ENCODE peak calls at places on chromosome 10, in nine cellular contexts. C, Y, I, D, M, N, X, R and E are unnamed samples. For H3K4me1, the result is how much of the 10 kb centered on the place peaks cover.

GRCh38 chr10:17533731-17534130 is 79.3 kb upstream of the ST8SIA6 start:
- DNase-seq in C (no peak), Y (no peak), I (peak), D (no peak), M (peak), N (no peak), X (no peak), R (no peak), E (no peak)

GRCh38 chr10:7563770-7564169 is 103.0 kb downstream of the ITIH5 start:
- DNase-seq in C (no peak), Y (no peak), I (no peak), D (no peak), M (no peak), N (no peak), X (no peak), R (no peak), E (no peak)

GRCh38 chr10:132591166-132591971 is 53.8 kb downstream of the INPP5A start:
- DNase-seq in C (no peak), Y (no peak), I (peak), D (peak), M (peak), N (peak), X (no peak), R (no peak), E (peak)

GRCh38 chr10:79445217-79445707 is at the start of gene ZCCHC24:
- DNase-seq in C (peak), Y (peak), I (no peak), D (peak), M (peak), N (peak), X (no peak), R (no peak), E (peak)

GRCh38 chr10:44471410-44471809 is 86.5 kb upstream of the CXCL12 start:
- DNase-seq in C (no peak), Y (no peak), I (no peak), D (no peak), M (no peak), N (no peak), X (no peak), R (no peak), E (no peak)

GRCh38 chr10:23110722-23111660 is 15.6 kb downstream of the MSRB2 start:
- DNase-seq in C (no peak), Y (no peak), I (no peak), D (no peak), M (no peak), N (no peak), X (peak), R (no peak), E (no peak)

GRCh38 chr10:62414359-62414758 is 40.2 kb downstream of the ZNF365 start:
- DNase-seq in C (no peak), Y (no peak), I (no peak), D (no peak), M (no peak), N (no peak), X (no peak), R (no peak), E (no peak)

GRCh38 chr10:61754553-61755540 is 92.1 kb downstream of the CABCOCO1 start:
- DNase-seq in C (no peak), Y (no peak), I (peak), D (no peak), M (peak), N (no peak), X (no peak), R (no peak), E (no peak)

GRCh38 chr10:11804336-11804735 is 18.8 kb upstream of the PROSER2 start:
- DNase-seq in C (no peak), Y (no peak), I (no peak), D (no peak), M (no peak), N (no peak), X (no peak), R (no peak), E (no peak)

GRCh38 chr10:14016011-14016536 is 314.6 kb downstream of the FRMD4A start:
- DNase-seq in C (peak), Y (no peak), I (peak), D (no peak), M (no peak), N (peak), X (no peak), R (no peak), E (peak)

GRCh38 chr10:131745591-131745990 is 155.2 kb upstream of the PPP2R2D start:
- DNase-seq in C (no peak), Y (no peak), I (no peak), D (no peak), M (no peak), N (no peak), X (no peak), R (no peak), E (no peak)

GRCh38 chr10:125092564-125093031 is 67.8 kb downstream of the CTBP2 start:
- DNase-seq in C (peak), Y (no peak), I (no peak), D (no peak), M (no peak), N (no peak), X (no peak), R (no peak), E (no peak)
- H3K4me1 ChIP-seq in C (under half), Y (under half), I (under half), D (under half), M (under half), N (under half), X (under half), R (under half), E (under half)

DNA sequence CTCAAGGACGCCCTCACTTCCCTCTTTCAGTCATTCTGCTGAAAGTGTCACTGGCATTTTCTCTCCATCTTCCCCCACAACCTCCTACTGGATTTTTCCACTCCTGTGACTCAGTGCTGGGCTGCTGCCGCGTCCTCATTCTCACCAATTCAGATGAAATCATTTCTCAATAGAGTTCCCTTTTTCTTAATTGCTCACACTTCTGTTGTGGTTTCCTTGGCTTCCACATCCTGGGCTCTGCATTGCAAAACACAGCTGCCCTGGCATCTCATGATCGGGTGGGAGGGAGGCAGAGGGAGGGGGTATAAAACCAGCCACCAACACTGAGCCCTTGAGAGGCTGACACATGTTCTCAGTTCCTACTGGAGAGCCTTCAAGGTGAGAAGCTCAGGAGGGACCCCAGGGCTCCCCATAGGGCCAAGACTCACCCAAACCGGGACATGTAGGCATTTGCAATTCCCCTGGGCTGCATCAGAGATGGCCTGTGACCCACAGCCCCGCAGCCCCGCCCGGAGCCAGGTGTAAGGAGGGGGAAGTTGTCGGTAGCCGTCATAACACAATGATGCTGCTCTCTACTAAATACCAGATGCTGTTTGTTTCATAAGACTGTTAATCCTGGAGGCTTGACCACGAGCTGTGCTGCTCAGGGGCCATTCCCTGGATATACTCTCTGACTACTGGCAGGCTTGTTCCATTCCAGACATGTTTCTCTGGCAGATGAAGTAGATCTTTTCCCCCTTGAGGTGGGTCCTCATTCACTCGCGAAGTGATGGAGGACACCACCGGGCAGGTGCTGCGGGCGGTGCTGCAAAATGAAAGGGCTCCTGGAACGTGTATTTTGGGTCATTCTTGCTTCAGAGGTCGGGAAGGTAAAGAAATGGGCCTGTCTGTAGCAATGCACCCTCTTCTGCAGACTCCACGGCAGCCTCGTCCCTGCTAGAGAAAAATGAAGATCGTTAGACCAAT is 61.3 kb downstream of the MKI67 start:
- DNase-seq in C (peak), Y (no peak), I (peak), D (no peak), M (peak), N (no peak), X (no peak), R (peak), E (peak)
- H3K9ac ChIP-seq in C (no peak), Y (no peak), I (no peak), D (no peak), M (peak), N (no peak), X (no peak), R (peak), E (peak)

GRCh38 chr10:6563075-6563474 is 17.0 kb downstream of the PRKCQ start:
- DNase-seq in C (no peak), Y (no peak), I (no peak), D (no peak), M (no peak), N (no peak), X (peak), R (no peak), E (no peak)
- H3K27ac ChIP-seq in C (no peak), Y (no peak), I (no peak), D (no peak), M (no peak), N (no peak), X (no peak), R (no peak), E (no peak)

GRCh38 chr10:33240265-33240664 is 94.2 kb downstream of the NRP1 start:
- DNase-seq in C (no peak), Y (no peak), I (no peak), D (no peak), M (no peak), N (no peak), X (no peak), R (no peak), E (no peak)
- H3K4me1 ChIP-seq in C (under half), Y (under half), I (under half), D (under half), M (under half), N (under half), X (under half), R (under half), E (under half)

GRCh38 chr10:103227416-103227815 is 18.3 kb upstream of the RPEL1 start:
- DNase-seq in C (no peak), Y (no peak), I (peak), D (no peak), M (peak), N (no peak), X (no peak), R (no peak), E (no peak)

GRCh38 chr10:103226011-103226410 is 19.7 kb upstream of the RPEL1 start:
- DNase-seq in C (no peak), Y (no peak), I (no peak), D (no peak), M (no peak), N (no peak), X (no peak), R (no peak), E (no peak)

DNA sequence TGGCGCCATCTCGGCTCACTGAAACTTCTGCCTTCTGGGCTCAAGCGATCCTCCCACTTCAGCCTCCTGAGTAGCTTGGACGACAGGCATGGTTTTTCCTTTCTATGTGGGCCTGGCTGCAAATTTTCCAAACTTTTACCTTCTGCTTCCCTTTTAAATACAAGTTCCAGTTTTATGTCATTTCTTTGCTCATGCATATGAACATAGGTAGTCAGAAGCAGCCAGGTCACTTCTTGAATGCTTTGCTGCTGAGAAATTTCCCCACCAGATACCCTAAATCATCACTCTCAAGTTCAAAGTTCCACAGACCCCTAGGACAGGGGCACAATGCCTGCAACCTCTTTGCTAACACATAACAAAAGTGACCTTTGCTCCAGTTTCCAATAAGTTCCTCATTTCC is 21.6 kb upstream of the RPEL1 start:
- DNase-seq in C (no peak), Y (no peak), I (no peak), D (no peak), M (no peak), N (no peak), X (no peak), R (no peak), E (no peak)
- H3K9ac ChIP-seq in C (no peak), Y (no peak), I (no peak), D (no peak), M (no peak), N (no peak), X (no peak), R (no peak), E (no peak)

DNA sequence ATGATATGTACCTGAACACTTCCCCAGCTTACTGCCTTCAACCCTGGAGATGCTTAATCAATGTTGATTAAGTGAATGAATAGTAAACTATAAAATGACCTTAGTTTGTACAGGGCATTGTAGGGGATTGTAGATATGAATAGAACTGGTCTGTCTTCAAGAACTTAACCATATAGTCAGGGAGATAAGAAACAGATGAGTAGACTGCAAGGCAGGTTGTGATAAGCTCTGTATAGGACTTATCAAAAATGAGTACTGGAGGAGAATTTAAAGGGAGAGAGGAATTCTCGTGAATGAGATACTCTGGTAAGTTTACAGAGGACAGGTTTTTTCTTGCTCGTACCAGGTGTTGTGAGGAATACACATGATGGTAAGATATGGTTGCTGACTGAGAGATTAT is 27.6 kb downstream of the SGPL1 start:
- DNase-seq in C (no peak), Y (no peak), I (no peak), D (no peak), M (no peak), N (no peak), X (no peak), R (no peak), E (no peak)
- H3K27ac ChIP-seq in C (no peak), Y (no peak), I (no peak), D (no peak), M (no peak), N (no peak), X (no peak), R (no peak), E (peak)